ENCODE peak calls at places on chromosome 7, in eight cellular contexts. N is ACHN; U is memory B cell; A is AG08395; X is stimulated activated CD4-positive, alpha-beta T cell treated with anti-CD3 and anti-CD28 coated beads, Interleukin-12 subunit alpha, Interleukin-12 subunit beta, amount 100 ng/mL, for 4 hours; J is stomach; M is adipocyte; Y is GM23338. B is an unnamed sample.

GRCh38 chr7:12805957-12806356 is 118.5 kb downstream of the ARL4A start:
- DNase-seq in M (no peak), J (no peak), A (no peak), Y (no peak), N (no peak), X (no peak), U (no peak), B (no peak)

GRCh38 chr7:140719711-140720110 is 23.2 kb downstream of the NDUFB2 start:
- DNase-seq in Y (no peak), N (peak), M (no peak), X (no peak), J (no peak), A (no peak), U (no peak), B (no peak)

GRCh38 chr7:2508327-2509231 is 11.0 kb upstream of the LFNG start:
- DNase-seq in Y (no peak), A (peak), J (no peak), X (peak), N (no peak), M (peak), U (peak), B (peak)

GRCh38 chr7:131692131-131692960 is 135.9 kb upstream of the PODXL start:
- DNase-seq in J (peak), A (peak), X (peak), N (peak), M (peak), U (peak), Y (peak), B (no peak)

GRCh38 chr7:66118603-66119002 is 4.0 kb downstream of the CRCP start:
- DNase-seq in X (no peak), M (no peak), U (no peak), Y (no peak), N (no peak), J (no peak), A (no peak), B (no peak)

GRCh38 chr7:43753401-43753800 is 5.1 kb upstream of the BLVRA start:
- DNase-seq in X (no peak), Y (no peak), N (no peak), J (no peak), A (peak), M (no peak), U (no peak), B (peak)

GRCh38 chr7:129923709-129924108 is 29.1 kb downstream of the UBE2H start:
- DNase-seq in Y (no peak), X (no peak), U (no peak), N (peak), J (no peak), M (peak), A (peak), B (peak)

GRCh38 chr7:29370531-29371314 is 176.1 kb downstream of the CHN2 start:
- DNase-seq in U (no peak), Y (no peak), N (no peak), A (no peak), M (no peak), X (no peak), J (peak), B (no peak)

GRCh38 chr7:80643336-80643925 is 5.0 kb downstream of the CD36 start:
- DNase-seq in X (no peak), M (no peak), N (no peak), Y (no peak), J (no peak), U (no peak), A (no peak), B (no peak)

GRCh38 chr7:101733713-101734475 is 83.5 kb upstream of the CUX1 start:
- DNase-seq in N (no peak), M (peak), J (peak), A (peak), U (no peak), X (no peak), Y (peak), B (peak)

GRCh38 chr7:17680026-17680425 is 260.3 kb downstream of the SNX13 start:
- DNase-seq in N (peak), U (no peak), J (no peak), M (peak), X (no peak), A (peak), Y (peak), B (peak)

GRCh38 chr7:91941450-91941849 is 788 bp downstream of the AKAP9 start:
- DNase-seq in J (peak), U (peak), N (peak), M (peak), Y (peak), A (no peak), X (peak), B (peak)

GRCh38 chr7:379456-380225 is 89.7 kb downstream of the FOXL3 start:
- DNase-seq in Y (peak), M (peak), A (no peak), U (no peak), J (peak), X (no peak), N (no peak), B (no peak)

GRCh38 chr7:7427363-7427762 is 108.3 kb downstream of the COL28A1 start:
- DNase-seq in M (no peak), A (no peak), Y (no peak), J (no peak), N (no peak), U (no peak), X (no peak), B (no peak)

GRCh38 chr7:16223963-16224707 is 197.2 kb downstream of the CRPPA start:
- DNase-seq in N (no peak), M (no peak), X (no peak), Y (no peak), U (no peak), J (no peak), A (no peak), B (no peak)

GRCh38 chr7:50629238-50629901 is 64.2 kb upstream of the DDC start:
- DNase-seq in M (no peak), J (no peak), A (no peak), N (no peak), X (no peak), Y (no peak), U (no peak), B (no peak)